ENCODE peak calls at places on chromosomes 13 and 19, in six cellular contexts. E is neural crest cell, G is pancreas, P is GM20000, U is heart right ventricle, T is fibroblast of lung. X is an unnamed sample.

GRCh38 chr13:36875431-36875830 is 44.6 kb downstream of the SMAD9 start:
- DNase-seq in E (no peak), G (no peak), P (no peak), U (no peak), T (no peak), X (no peak)

GRCh38 chr13:96053003-96053703 is at the start of gene UGGT2:
- DNase-seq in E (peak; percentile 83), G (peak; percentile 94), P (peak; percentile 98), U (peak; percentile 94), T (peak; percentile 93), X (peak; percentile 95)

GRCh38 chr19:5990289-5990797 is 12.4 kb upstream of the RANBP3 start:
- DNase-seq in E (peak; percentile 6), G (no peak), P (no peak), U (no peak), T (no peak), X (no peak)

GRCh38 chr19:4645718-4646117 is 6.4 kb downstream of the TNFAIP8L1 start:
- DNase-seq in E (no peak), G (no peak), P (no peak), U (no peak), T (no peak), X (no peak)

GRCh38 chr13:37747071-37747612 is 122.4 kb downstream of the TRPC4 start:
- DNase-seq in E (no peak), G (no peak), P (no peak), U (no peak), T (peak; percentile 87), X (peak; percentile 51)

GRCh38 chr13:48562296-48563066 is 29.6 kb upstream of the RCBTB2 start:
- DNase-seq in E (no peak), G (no peak), P (peak; percentile 73), U (no peak), T (peak; percentile 33), X (no peak)

GRCh38 chr19:5228932-5229777 is 111.5 kb downstream of the PTPRS start:
- DNase-seq in E (no peak), G (no peak), P (no peak), U (no peak), T (peak; percentile 20), X (no peak)

GRCh38 chr19:39315933-39316332 is 4.7 kb downstream of the LRFN1 start:
- DNase-seq in E (no peak), G (no peak), P (no peak), U (no peak), T (no peak), X (no peak)

GRCh38 chr13:28531195-28531955 is 36.4 kb upstream of the FLT1 start:
- DNase-seq in E (peak; percentile 33), G (no peak), P (no peak), U (peak; percentile 80), T (peak; percentile 16), X (peak; percentile 40)

GRCh38 chr13:52020191-52020590 is 4.3 kb upstream of the UTP14C start:
- DNase-seq in E (no peak), G (no peak), P (no peak), U (no peak), T (no peak), X (no peak)

GRCh38 chr19:6570754-6571153 is 20.2 kb downstream of the CD70 start:
- DNase-seq in E (no peak), G (no peak), P (no peak), U (no peak), T (no peak), X (no peak)

GRCh38 chr19:3268326-3268725 is 43.9 kb downstream of the CELF5 start:
- DNase-seq in E (no peak), G (no peak), P (no peak), U (no peak), T (no peak), X (no peak)

GRCh38 chr13:45833663-45834062 is 17.9 kb downstream of the SIAH3 start:
- DNase-seq in E (no peak), G (peak; percentile 29), P (no peak), U (peak; percentile 56), T (peak; percentile 77), X (peak; percentile 53)

GRCh38 chr13:57224414-57224813 is 57.4 kb downstream of the PRR20E start:
- DNase-seq in E (no peak), G (no peak), P (no peak), U (no peak), T (no peak), X (no peak)

GRCh38 chr13:37869756-37870488 is at the start of gene TRPC4:
- DNase-seq in E (peak; percentile 40), G (peak; percentile 41), P (no peak), U (peak; percentile 25), T (peak; percentile 76), X (peak; percentile 76)

GRCh38 chr13:113918981-113919646 is 54.8 kb downstream of the C13orf46 start:
- DNase-seq in E (no peak), G (peak; percentile 10), P (no peak), U (no peak), T (no peak), X (no peak)

GRCh38 chr19:23345838-23346237 is 49.4 kb downstream of the ZNF91 start:
- DNase-seq in E (no peak), G (no peak), P (no peak), U (no peak), T (no peak), X (no peak)

GRCh38 chr13:77521595-77522367 is 13.7 kb upstream of the SCEL start:
- DNase-seq in E (no peak), G (no peak), P (no peak), U (no peak), T (peak; percentile 75), X (peak; percentile 23)

GRCh38 chr19:14070268-14071050 is 2.1 kb upstream of the MISP3 start:
- DNase-seq in E (no peak), G (no peak), P (no peak), U (no peak), T (no peak), X (no peak)

GRCh38 chr19:38182536-38183210 is 41.3 kb downstream of the DPF1 start:
- DNase-seq in E (no peak), G (no peak), P (no peak), U (no peak), T (no peak), X (peak; percentile 21)

GRCh38 chr19:7869910-7870511 is 4.2 kb downstream of the PRR36 start:
- DNase-seq in E (no peak), G (peak; percentile 72), P (no peak), U (peak; percentile 29), T (no peak), X (peak; percentile 54)

DNA sequence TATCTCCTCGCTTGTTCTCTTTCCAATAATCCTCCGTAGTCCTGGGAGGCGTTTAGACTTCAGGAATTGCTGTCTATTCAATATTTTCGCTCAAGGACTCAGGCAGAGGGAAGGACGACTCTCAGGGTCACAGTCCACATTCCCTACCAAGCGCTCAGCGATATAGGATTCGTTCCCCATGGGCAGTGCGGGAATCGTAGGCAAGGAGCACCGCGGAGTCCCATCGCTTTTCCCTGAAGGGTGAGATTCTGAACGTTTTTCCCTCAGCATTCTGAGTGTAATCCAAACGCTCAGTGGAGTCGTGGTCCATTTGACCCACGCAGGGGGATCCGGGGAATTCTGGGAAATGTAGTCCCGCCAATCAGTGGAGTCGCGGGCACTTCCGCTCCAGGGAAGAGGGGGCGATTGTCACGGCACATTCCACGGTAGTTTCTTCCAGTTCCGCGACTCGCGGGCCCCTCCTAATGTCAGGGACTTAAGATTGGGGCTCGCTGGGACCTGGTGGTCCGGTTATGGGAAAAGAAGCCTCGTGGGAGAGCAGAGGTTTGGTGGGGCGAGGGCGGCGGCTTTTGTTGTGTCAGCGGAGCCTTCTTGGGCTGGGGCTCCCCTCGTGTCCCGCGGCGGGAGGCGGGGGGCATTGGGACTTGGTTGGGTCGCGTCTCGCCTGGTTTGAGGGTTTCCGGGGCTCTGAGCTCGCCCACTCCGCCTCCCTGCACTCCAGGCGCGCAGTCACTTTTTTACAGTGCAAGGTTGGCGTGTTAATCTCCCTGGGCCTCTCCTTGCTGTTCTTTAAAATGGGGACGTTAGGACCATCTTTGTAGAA is at the start of gene ZNF234:
- DNase-seq in E (peak; percentile 68), G (peak; percentile 86), P (peak; percentile 80), U (peak; percentile 93), T (peak; percentile 83), X (peak; percentile 94)
- TF ChIP-seq CTCF in E (no peak), G (no peak), P (no peak), U (peak; percentile 16), T (no peak), X (no peak)

GRCh38 chr19:19436137-19436691 is 30.7 kb downstream of the GATAD2A start:
- DNase-seq in E (no peak), G (no peak), P (no peak), U (no peak), T (no peak), X (no peak)

GRCh38 chr19:19433666-19434213 is 28.3 kb downstream of the GATAD2A start:
- DNase-seq in E (no peak), G (no peak), P (no peak), U (no peak), T (no peak), X (no peak)

GRCh38 chr19:19434483-19435045 is 29.1 kb downstream of the GATAD2A start:
- DNase-seq in E (no peak), G (no peak), P (no peak), U (peak; percentile 66), T (peak; percentile 31), X (peak; percentile 35)

GRCh38 chr19:19429361-19429760 is 23.9 kb downstream of the GATAD2A start:
- DNase-seq in E (no peak), G (no peak), P (no peak), U (no peak), T (no peak), X (no peak)

GRCh38 chr19:19432732-19433131 is 27.3 kb downstream of the GATAD2A start:
- DNase-seq in E (no peak), G (no peak), P (no peak), U (no peak), T (no peak), X (no peak)
- TF ChIP-seq CTCF in E (no peak), G (no peak), P (no peak), U (no peak), T (no peak), X (no peak)

DNA sequence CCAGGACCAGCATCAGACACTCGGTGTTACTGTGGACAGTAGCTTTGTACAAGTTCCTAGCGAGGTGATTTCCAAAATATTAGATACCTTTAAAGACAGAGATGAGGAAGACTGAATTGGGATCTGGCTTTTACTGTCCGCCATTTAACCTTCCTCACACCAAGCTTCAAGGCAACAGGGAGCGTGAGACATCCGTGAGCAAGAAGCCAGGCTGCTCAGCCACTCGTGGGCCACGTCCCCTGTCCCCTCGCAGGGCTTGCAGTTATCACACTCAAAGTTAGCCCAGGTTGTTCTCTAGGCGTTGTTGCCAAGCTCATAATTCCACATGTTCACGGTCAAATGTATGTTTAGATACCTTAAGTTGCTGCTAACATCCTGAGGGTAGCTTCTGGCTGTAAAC is 102.9 kb downstream of the COL4A2 start:
- DNase-seq in E (no peak), G (no peak), P (no peak), U (no peak), T (no peak), X (no peak)
- TF ChIP-seq CTCF in E (no peak), G (no peak), P (no peak), U (no peak), T (no peak), X (no peak)

GRCh38 chr19:48332662-48333466 is 7.5 kb downstream of the EMP3 start:
- DNase-seq in E (peak; percentile 50), G (peak; percentile 93), P (peak; percentile 95), U (peak; percentile 92), T (peak; percentile 98), X (peak; percentile 96)

GRCh38 chr19:48333467-48334384 is 8.4 kb downstream of the EMP3 start:
- DNase-seq in E (peak; percentile 66), G (peak; percentile 89), P (peak; percentile 95), U (peak; percentile 86), T (peak; percentile 90), X (peak; percentile 93)

GRCh38 chr19:48329167-48329891 is 4.0 kb downstream of the EMP3 start:
- DNase-seq in E (no peak), G (no peak), P (peak; percentile 39), U (no peak), T (peak; percentile 65), X (peak; percentile 72)

GRCh38 chr19:48332351-48332661 is 7.0 kb downstream of the EMP3 start:
- DNase-seq in E (no peak), G (no peak), P (no peak), U (no peak), T (no peak), X (no peak)

GRCh38 chr19:48330012-48330681 is 4.8 kb downstream of the EMP3 start:
- DNase-seq in E (peak; percentile 76), G (peak; percentile 83), P (peak; percentile 75), U (peak; percentile 81), T (peak; percentile 48), X (no peak)
- TF ChIP-seq CTCF in E (peak; percentile 34), G (no peak), P (no peak), U (peak; percentile 23), T (no peak), X (no peak)